ENCODE peak calls at places on chromosome 1, in four cellular contexts. J is GM12878, K is IMR-90, C is A549. R is an unnamed sample.

GRCh38 chr1:219331424-219331823 is 157.7 kb downstream of the LYPLAL1 start:
- DNase-seq in J (no peak), K (no peak), C (no peak), R (no peak)

GRCh38 chr1:16083486-16083885 is 10.0 kb upstream of the FAM131C start:
- DNase-seq in J (no peak), K (no peak), C (no peak), R (no peak)

GRCh38 chr1:180386740-180387367 is 115.5 kb downstream of the ACBD6 start:
- DNase-seq in J (no peak), K (peak; percentile 34), C (no peak), R (no peak)

GRCh38 chr1:201582977-201583376 is 44.0 kb downstream of the NAV1 start:
- DNase-seq in J (no peak), K (no peak), C (no peak), R (no peak)

GRCh38 chr1:225655509-225656258 is 2.8 kb upstream of the ENAH start:
- DNase-seq in J (no peak), K (peak; percentile 98), C (peak; percentile 94), R (no peak)

GRCh38 chr1:21308847-21309652 is 18.8 kb upstream of the ECE1 start:
- DNase-seq in J (no peak), K (no peak), C (no peak), R (peak; percentile 60)

GRCh38 chr1:94974824-94975223 is 47.9 kb upstream of the CNN3 start:
- DNase-seq in J (no peak), K (peak; percentile 94), C (no peak), R (no peak)

GRCh38 chr1:182084487-182085316 is 23.2 kb upstream of the ZNF648 start:
- DNase-seq in J (no peak), K (peak; percentile 50), C (peak; percentile 74), R (peak; percentile 81)

GRCh38 chr1:233605205-233605604 is 8.7 kb upstream of the KCNK1 start:
- DNase-seq in J (no peak), K (no peak), C (no peak), R (no peak)

GRCh38 chr1:159821171-159821867 is 5.4 kb upstream of the SLAMF8 start:
- DNase-seq in J (no peak), K (peak; percentile 47), C (peak; percentile 16), R (peak; percentile 53)

GRCh38 chr1:208183977-208184901 is 59.9 kb downstream of the PLXNA2 start:
- DNase-seq in J (no peak), K (peak; percentile 40), C (peak; percentile 95), R (no peak)

GRCh38 chr1:161723459-161724149 is 2.3 kb downstream of the FCRLB start:
- DNase-seq in J (no peak), K (no peak), C (no peak), R (no peak)
- TF ChIP-seq SMC3 in J (no peak), K (no peak), C (no peak), R (no peak)

DNA sequence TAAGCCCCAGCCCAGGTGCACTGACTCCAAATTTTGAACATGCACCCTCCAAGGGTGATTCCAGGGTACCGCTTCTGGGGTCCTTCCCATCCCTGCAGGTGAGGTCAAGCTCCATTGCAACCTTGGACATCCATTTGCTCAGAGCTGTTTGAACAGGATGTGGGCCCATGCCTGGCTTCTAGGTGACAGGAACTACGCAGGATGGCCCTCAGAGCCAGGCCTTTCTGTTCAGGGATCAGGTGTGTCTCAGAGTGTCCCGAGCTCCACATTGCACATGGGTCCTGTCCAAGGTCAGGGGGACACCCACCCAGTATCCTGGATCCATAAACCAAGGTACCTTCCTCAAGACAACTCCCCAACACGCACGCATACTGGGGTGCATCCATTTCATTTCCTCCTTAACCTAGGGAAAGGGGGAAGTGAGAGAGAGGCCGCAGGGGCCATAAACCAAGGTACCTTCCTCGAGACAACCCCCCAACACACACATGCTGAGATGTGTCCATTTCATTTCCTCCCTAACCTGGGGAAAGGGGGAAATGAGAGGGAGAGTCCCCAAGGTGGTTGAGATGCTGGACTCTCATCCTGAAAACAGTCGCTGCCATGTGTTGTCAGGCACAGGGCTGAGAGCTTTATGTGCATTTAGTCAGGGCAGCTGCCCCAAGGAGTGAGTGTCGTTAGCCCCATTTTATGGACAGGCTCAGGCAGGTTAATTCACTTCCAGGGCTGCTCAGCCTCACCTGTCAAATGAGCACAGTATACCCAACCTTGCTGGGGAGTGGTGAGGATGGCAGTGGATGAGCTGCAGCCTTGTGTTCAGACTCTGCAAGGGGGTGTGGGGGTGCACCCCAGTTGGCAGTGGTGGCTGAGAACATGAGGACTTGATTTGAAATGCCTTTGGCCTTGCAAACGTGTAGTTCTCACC is 2.1 kb downstream of the SLC66A1 start:
- DNase-seq in J (no peak), K (no peak), C (no peak), R (no peak)
- H3K4me2 ChIP-seq in J (peak overlapping the region; percentile 89), K (no peak overlapping the region), C (peak overlapping the region; percentile 90), R (no peak overlapping the region)

GRCh38 chr1:175317309-175317708 is 124.7 kb upstream of the KIAA0040 start:
- DNase-seq in J (no peak), K (no peak), C (no peak), R (no peak)
- TF ChIP-seq RAD21 in J (peak; percentile 20), K (no peak), C (no peak), R (no peak)

GRCh38 chr1:218259800-218260199 is 25.3 kb upstream of the RRP15 start:
- DNase-seq in J (no peak), K (no peak), C (peak; percentile 44), R (no peak)

GRCh38 chr1:218257371-218257770 is 27.7 kb upstream of the RRP15 start:
- DNase-seq in J (no peak), K (no peak), C (no peak), R (no peak)

GRCh38 chr1:218259339-218259738 is 25.8 kb upstream of the RRP15 start:
- DNase-seq in J (no peak), K (no peak), C (no peak), R (no peak)

GRCh38 chr1:218254296-218254918 is 30.7 kb upstream of the RRP15 start:
- DNase-seq in J (no peak), K (no peak), C (no peak), R (no peak)

GRCh38 chr1:218257971-218258370 is 27.1 kb upstream of the RRP15 start:
- DNase-seq in J (no peak), K (no peak), C (no peak), R (no peak)
- TF ChIP-seq SMC3 in J (no peak), K (no peak), C (no peak), R (no peak)

GRCh38 chr1:204445860-204446412 is 34.3 kb upstream of the PPP1R15B start:
- DNase-seq in J (no peak), K (peak; percentile 27), C (peak; percentile 68), R (peak; percentile 63)
- H3K4me2 ChIP-seq in J (no peak overlapping the region), K (no peak overlapping the region), C (no peak overlapping the region), R (no peak overlapping the region)

GRCh38 chr1:161012420-161012819 is 8.5 kb downstream of the F11R start:
- DNase-seq in J (no peak), K (no peak), C (no peak), R (no peak)

GRCh38 chr1:161017756-161018630 is 3.0 kb downstream of the F11R start:
- DNase-seq in J (no peak), K (no peak), C (no peak), R (no peak)

GRCh38 chr1:161013104-161013590 is 7.8 kb downstream of the F11R start:
- DNase-seq in J (no peak), K (peak; percentile 21), C (no peak), R (no peak)

GRCh38 chr1:161009602-161010211 is 11.2 kb downstream of the F11R start:
- DNase-seq in J (no peak), K (no peak), C (no peak), R (no peak)

GRCh38 chr1:161013591-161014513 is 7.1 kb downstream of the F11R start:
- DNase-seq in J (peak; percentile 74), K (peak; percentile 85), C (peak; percentile 91), R (no peak)
- TF ChIP-seq RAD21 in J (no peak), K (no peak), C (no peak), R (no peak)

DNA sequence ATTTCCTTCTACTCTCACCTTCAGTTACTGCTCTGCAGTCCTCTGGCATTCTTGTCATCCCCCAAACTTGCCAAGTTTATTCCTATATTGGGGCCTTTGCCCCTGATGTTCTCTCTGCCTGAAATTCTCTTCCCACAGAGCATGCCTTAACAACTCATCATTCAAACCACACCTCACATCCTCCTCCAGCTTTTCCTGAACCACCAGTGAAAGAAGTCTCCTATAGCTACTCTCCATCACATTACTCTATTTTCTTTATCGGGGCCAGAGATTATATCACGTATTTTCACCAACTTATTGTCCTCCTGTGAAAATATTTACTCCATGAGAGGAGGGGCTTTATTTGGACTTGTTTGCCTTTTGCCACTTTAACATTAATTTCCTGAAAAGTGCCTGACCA is 32.1 kb downstream of the EXTL2 start:
- DNase-seq in J (no peak), K (peak; percentile 84), C (no peak), R (no peak)
- TF ChIP-seq SMC3 in J (no peak), K (no peak), C (no peak), R (no peak)

GRCh38 chr1:18965206-18966173 is 9.0 kb upstream of the IFFO2 start:
- DNase-seq in J (no peak), K (peak; percentile 59), C (peak; percentile 56), R (no peak)
- H3K4me2 ChIP-seq in J (peak overlapping the region; percentile 32), K (no peak overlapping the region), C (peak overlapping the region; percentile 43), R (peak overlapping the region; percentile 26)

GRCh38 chr1:17755120-17755519 is at the start of gene ACTL8:
- DNase-seq in J (no peak), K (no peak), C (peak; percentile 44), R (no peak)
- TF ChIP-seq RAD21 in J (no peak), K (no peak), C (no peak), R (no peak)

DNA sequence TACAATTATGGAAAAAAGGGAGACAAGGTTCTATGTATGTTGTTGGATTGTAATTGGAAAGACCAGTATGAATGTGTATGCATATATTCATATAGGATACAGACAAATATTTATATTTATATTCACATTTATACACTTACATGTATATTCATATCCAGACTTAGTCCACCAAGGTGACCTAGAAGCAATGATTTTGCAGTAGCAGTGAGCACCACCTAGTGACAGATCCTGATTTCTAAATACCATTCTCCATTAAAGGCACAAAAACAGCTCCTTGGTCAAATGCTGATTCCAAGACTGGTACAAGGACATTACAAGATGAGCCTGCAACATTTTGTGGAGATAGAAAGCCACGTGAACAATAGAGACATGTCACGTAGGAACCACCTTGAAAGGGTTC is 153.4 kb downstream of the SDCCAG8 start:
- DNase-seq in J (no peak), K (no peak), C (peak; percentile 22), R (no peak)
- TF ChIP-seq SMC3 in J (peak; percentile 26), K (no peak), C (no peak), R (no peak)

R was measured in SK-N-SH.